ENCODE peak calls at places on chromosomes 12 and 14, in four cellular contexts. One of them, this sample, is unnamed.

GRCh38 chr14:78509516-78509915 is 339.3 kb downstream of the NRXN3 start:
- DNase-seq in A549: no peak
- DNase-seq in HepG2: no peak
- DNase-seq in K562: no peak
- DNase-seq in this sample: no peak

GRCh38 chr12:3496964-3497363 is 6.0 kb downstream of the PRMT8 start:
- DNase-seq in A549: no peak
- DNase-seq in HepG2: peak; percentile 12
- DNase-seq in K562: no peak
- DNase-seq in this sample: no peak

GRCh38 chr12:42588308-42588836 is 1.2 kb downstream of the PRICKLE1 start:
- DNase-seq in A549: no peak
- DNase-seq in HepG2: no peak
- DNase-seq in K562: no peak
- DNase-seq in this sample: peak; percentile 34

GRCh38 chr12:124916370-124917134 is 2.1 kb upstream of the UBC start:
- DNase-seq in A549: no peak
- DNase-seq in HepG2: peak; percentile 96
- DNase-seq in K562: peak; percentile 50
- DNase-seq in this sample: peak; percentile 93

GRCh38 chr12:27610380-27610779 is 85.9 kb upstream of the REP15 start:
- DNase-seq in A549: no peak
- DNase-seq in HepG2: no peak
- DNase-seq in K562: no peak
- DNase-seq in this sample: peak; percentile 70

GRCh38 chr12:93608313-93608712 is 35.8 kb downstream of the SOCS2 start:
- DNase-seq in A549: no peak
- DNase-seq in HepG2: no peak
- DNase-seq in K562: no peak
- DNase-seq in this sample: no peak

GRCh38 chr12:129911437-129912049 is 7.7 kb upstream of the TMEM132D start:
- DNase-seq in A549: peak; percentile 43
- DNase-seq in HepG2: peak; percentile 30
- DNase-seq in K562: peak; percentile 62
- DNase-seq in this sample: no peak

GRCh38 chr14:20346713-20347112 is 3.3 kb downstream of the PARP2 start:
- DNase-seq in A549: no peak
- DNase-seq in HepG2: no peak
- DNase-seq in K562: no peak
- DNase-seq in this sample: no peak

GRCh38 chr12:56450241-56450640 is 1.0 kb upstream of the TIMELESS start:
- DNase-seq in A549: no peak
- DNase-seq in HepG2: no peak
- DNase-seq in K562: no peak
- DNase-seq in this sample: no peak

GRCh38 chr14:72457641-72458040 is 436.3 kb downstream of the DPF3 start:
- DNase-seq in A549: peak; percentile 19
- DNase-seq in HepG2: no peak
- DNase-seq in K562: no peak
- DNase-seq in this sample: peak; percentile 83

GRCh38 chr14:93906341-93907329 is 20.5 kb upstream of the FAM181A start:
- DNase-seq in A549: peak; percentile 56
- DNase-seq in HepG2: peak; percentile 59
- DNase-seq in K562: peak; percentile 60
- DNase-seq in this sample: peak; percentile 17

GRCh38 chr14:21278632-21279031 is 1.3 kb upstream of the RPGRIP1 start:
- DNase-seq in A549: no peak
- DNase-seq in HepG2: no peak
- DNase-seq in K562: no peak
- DNase-seq in this sample: no peak

GRCh38 chr12:104042580-104042979 is 7.4 kb downstream of the GLT8D2 start:
- DNase-seq in A549: no peak
- DNase-seq in HepG2: no peak
- DNase-seq in K562: no peak
- DNase-seq in this sample: no peak

DNA sequence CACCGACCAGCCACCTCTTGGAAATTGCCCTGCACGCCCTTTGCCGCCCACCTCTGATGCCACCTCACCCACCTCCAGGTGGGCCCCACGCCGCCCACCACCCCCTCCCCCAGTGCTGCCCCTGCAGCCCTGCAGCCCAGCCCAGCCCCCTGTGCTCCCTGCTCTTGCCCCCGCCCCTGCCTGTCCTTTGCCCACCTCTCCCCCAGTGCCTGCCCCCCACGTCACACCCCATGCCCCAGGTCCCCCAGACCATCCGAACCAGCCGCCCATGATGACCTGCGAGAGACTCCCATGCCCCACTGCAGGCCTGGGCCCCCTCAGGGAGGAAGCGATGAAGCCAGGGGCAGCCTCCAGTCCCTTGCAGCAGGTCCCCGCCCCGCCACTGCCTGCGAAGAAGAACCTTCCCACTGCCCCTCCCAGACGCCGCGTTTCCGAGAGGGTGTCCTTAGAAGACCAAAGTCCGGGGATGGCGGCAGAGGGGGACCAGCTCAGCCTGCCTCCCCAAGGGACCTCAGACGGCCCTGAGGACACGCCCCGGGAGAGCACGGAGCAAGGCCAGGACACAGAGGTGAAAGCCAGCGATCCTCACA is 96.5 kb downstream of the LGMN start:
- DNase-seq in A549: no peak
- DNase-seq in HepG2: no peak
- DNase-seq in K562: no peak
- DNase-seq in this sample: no peak
- TF ChIP-seq MAZ in A549: no peak
- TF ChIP-seq MAZ in HepG2: no peak
- TF ChIP-seq MAZ in K562: no peak
- TF ChIP-seq MAZ in this sample: no peak

GRCh38 chr14:50100824-50101223 is 15.5 kb downstream of the VCPKMT start:
- DNase-seq in A549: no peak
- DNase-seq in HepG2: peak; percentile 5
- DNase-seq in K562: no peak
- DNase-seq in this sample: no peak
- TF ChIP-seq MAZ in A549: no peak
- TF ChIP-seq MAZ in HepG2: no peak
- TF ChIP-seq MAZ in K562: no peak
- TF ChIP-seq MAZ in this sample: no peak

DNA sequence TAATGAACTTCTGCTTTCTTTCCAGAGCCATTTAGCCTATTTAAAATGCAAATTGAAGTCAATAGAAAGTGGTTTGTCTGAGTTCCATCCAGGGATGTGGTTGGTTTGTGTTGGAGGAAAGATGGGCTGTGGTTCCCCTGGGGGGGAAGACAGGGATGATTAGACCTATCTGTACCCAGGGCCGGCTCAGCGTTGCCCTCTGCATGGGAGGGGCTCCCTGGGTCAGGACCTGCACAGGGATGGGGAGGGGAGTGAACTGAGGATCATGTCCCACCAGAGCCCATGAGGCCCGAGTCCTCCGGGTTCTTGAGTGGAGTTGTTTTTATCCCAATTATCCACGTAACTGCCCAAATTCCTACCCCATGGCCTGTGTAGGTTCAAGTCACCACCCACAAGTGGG is 76.9 kb upstream of the SFSWAP start:
- DNase-seq in A549: no peak
- DNase-seq in HepG2: no peak
- DNase-seq in K562: no peak
- DNase-seq in this sample: no peak
- TF ChIP-seq MAZ in A549: no peak
- TF ChIP-seq MAZ in HepG2: no peak
- TF ChIP-seq MAZ in K562: no peak
- TF ChIP-seq MAZ in this sample: no peak

GRCh38 chr12:113591480-113591971 is 119.9 kb upstream of the LHX5 start:
- DNase-seq in A549: peak; percentile 46
- DNase-seq in HepG2: no peak
- DNase-seq in K562: peak; percentile 95
- DNase-seq in this sample: no peak
- TF ChIP-seq MAZ in A549: no peak
- TF ChIP-seq MAZ in HepG2: no peak
- TF ChIP-seq MAZ in K562: peak; percentile 35
- TF ChIP-seq MAZ in this sample: no peak

GRCh38 chr14:74976264-74977113 is 21.1 kb upstream of the PGF start:
- DNase-seq in A549: no peak
- DNase-seq in HepG2: no peak
- DNase-seq in K562: no peak
- DNase-seq in this sample: no peak

GRCh38 chr14:74974364-74975058 is 19.1 kb upstream of the PGF start:
- DNase-seq in A549: no peak
- DNase-seq in HepG2: no peak
- DNase-seq in K562: no peak
- DNase-seq in this sample: no peak

GRCh38 chr14:74977164-74977900 is 21.9 kb upstream of the PGF start:
- DNase-seq in A549: no peak
- DNase-seq in HepG2: no peak
- DNase-seq in K562: no peak
- DNase-seq in this sample: no peak

GRCh38 chr14:74973905-74974363 is 18.5 kb upstream of the PGF start:
- DNase-seq in A549: no peak
- DNase-seq in HepG2: peak; percentile 39
- DNase-seq in K562: no peak
- DNase-seq in this sample: no peak

GRCh38 chr14:74975059-74975810 is 19.8 kb upstream of the PGF start:
- DNase-seq in A549: no peak
- DNase-seq in HepG2: no peak
- DNase-seq in K562: no peak
- DNase-seq in this sample: no peak
- TF ChIP-seq MAZ in A549: no peak
- TF ChIP-seq MAZ in HepG2: no peak
- TF ChIP-seq MAZ in K562: no peak
- TF ChIP-seq MAZ in this sample: no peak